ENCODE peak calls at places on chromosome 7, in nine cellular contexts. M is neuronal stem cell; D is HFFc6; T is CD8-positive, alpha-beta memory T cell; Q is germinal center; C is HCEC 1CT; I is T-cell; G is astrocyte of the hippocampus; P is cardiac muscle cell. O is an unnamed sample.

GRCh38 chr7:1943326-1943725 is 273.2 kb downstream of the ELFN1 start:
- DNase-seq in Q (no peak), M (no peak), P (no peak), T (no peak), C (no peak), G (no peak), I (no peak), D (no peak), O (no peak)

GRCh38 chr7:10939237-10939910 is 34.3 kb upstream of the PHF14 start:
- DNase-seq in G (no peak), P (no peak), M (no peak), I (no peak), C (peak; percentile 6), Q (peak; percentile 13), D (no peak), T (no peak), O (peak; percentile 25)

GRCh38 chr7:117270371-117270770 is 52.5 kb downstream of the WNT2 start:
- DNase-seq in I (no peak), T (no peak), D (peak; percentile 86), M (no peak), C (peak; percentile 69), Q (no peak), G (no peak), P (no peak), O (no peak)

GRCh38 chr7:69052447-69052846 is 545.8 kb upstream of the AUTS2 start:
- DNase-seq in I (no peak), D (no peak), T (no peak), Q (no peak), M (no peak), P (no peak), G (no peak), C (no peak), O (no peak)

GRCh38 chr7:75596727-75597614 is 104.9 kb downstream of the SPDYE5 start:
- DNase-seq in M (no peak), P (no peak), Q (no peak), T (no peak), G (peak; percentile 33), D (peak; percentile 64), C (peak; percentile 22), I (no peak), O (peak; percentile 77)

GRCh38 chr7:96548664-96549063 is 161.0 kb downstream of the SEM1 start:
- DNase-seq in T (no peak), C (no peak), P (no peak), M (no peak), I (no peak), G (no peak), Q (no peak), D (no peak), O (no peak)

GRCh38 chr7:22712999-22713398 is 14.0 kb upstream of the IL6 start:
- DNase-seq in M (no peak), Q (no peak), P (no peak), I (no peak), D (no peak), G (no peak), T (no peak), C (no peak), O (no peak)

GRCh38 chr7:51346136-51346535 is 29.5 kb upstream of the COBL start:
- DNase-seq in I (no peak), G (no peak), Q (no peak), D (no peak), C (no peak), P (no peak), M (no peak), T (no peak), O (no peak)

GRCh38 chr7:33933611-33934281 is 28.4 kb downstream of the BMPER start:
- DNase-seq in T (no peak), D (peak; percentile 93), C (peak; percentile 96), M (no peak), Q (no peak), G (peak; percentile 77), I (no peak), P (no peak), O (no peak)